ENCODE peak calls at places on chromosomes 13 and 19, in five cellular contexts. N, H, Q, M and C are unnamed samples. For H3K36me3, the result is how much of the 10 kb centered on the place peaks cover.

GRCh38 chr19:18610245-18610555 is 2.5 kb upstream of the TMEM59L start:
- DNase-seq in Q (no peak), H (no peak), N (no peak), M (no peak), C (no peak)

GRCh38 chr19:7509625-7510024 is 6.3 kb upstream of the ZNF358 start:
- DNase-seq in Q (no peak), H (no peak), N (no peak), M (no peak), C (no peak)

GRCh38 chr13:35157143-35157755 is 215.2 kb downstream of the NBEA start:
- DNase-seq in M (peak), H (peak), N (peak), Q (no peak), C (peak)

GRCh38 chr19:54905908-54906511 is at the start of gene NCR1:
- DNase-seq in M (no peak), N (no peak), H (peak), Q (no peak), C (no peak)

GRCh38 chr13:86946734-86947133 is 724.4 kb upstream of the SLITRK5 start:
- DNase-seq in H (no peak), Q (no peak), M (no peak), N (peak), C (no peak)

GRCh38 chr19:38879400-38879751 is 1.3 kb upstream of the RINL start:
- DNase-seq in H (no peak), N (no peak), M (no peak), Q (no peak), C (no peak)

GRCh38 chr13:41546372-41547252 is 89.3 kb downstream of the RGCC start:
- DNase-seq in M (peak), Q (no peak), N (no peak), H (no peak), C (peak)

GRCh38 chr13:34941436-34941834 is 635 bp upstream of the NBEA start:
- DNase-seq in N (peak), M (no peak), Q (no peak), H (no peak), C (no peak)

GRCh38 chr13:99893567-99893966 is 78.0 kb downstream of the ZIC5 start:
- DNase-seq in Q (no peak), N (no peak), M (no peak), H (no peak), C (no peak)

GRCh38 chr19:29379257-29379986 is 146.4 kb upstream of the VSTM2B start:
- DNase-seq in M (no peak), Q (no peak), N (no peak), H (peak), C (no peak)

GRCh38 chr19:30227071-30227621 is 145.0 kb upstream of the ZNF536 start:
- DNase-seq in H (no peak), Q (no peak), N (no peak), M (no peak), C (no peak)

GRCh38 chr19:40623403-40624239 is 22.5 kb downstream of the LTBP4 start:
- DNase-seq in Q (peak), H (peak), N (no peak), M (peak), C (no peak)

GRCh38 chr19:1942934-1943555 is 2.1 kb downstream of the CSNK1G2 start:
- DNase-seq in M (no peak), H (no peak), N (no peak), Q (no peak), C (no peak)

GRCh38 chr13:27158335-27158734 is 13.3 kb downstream of the USP12 start:
- DNase-seq in H (no peak), N (no peak), M (no peak), Q (no peak), C (no peak)

GRCh38 chr13:74931698-74932433 is 550.1 kb downstream of the TBC1D4 start:
- DNase-seq in H (no peak), N (no peak), Q (no peak), M (no peak), C (no peak)

DNA sequence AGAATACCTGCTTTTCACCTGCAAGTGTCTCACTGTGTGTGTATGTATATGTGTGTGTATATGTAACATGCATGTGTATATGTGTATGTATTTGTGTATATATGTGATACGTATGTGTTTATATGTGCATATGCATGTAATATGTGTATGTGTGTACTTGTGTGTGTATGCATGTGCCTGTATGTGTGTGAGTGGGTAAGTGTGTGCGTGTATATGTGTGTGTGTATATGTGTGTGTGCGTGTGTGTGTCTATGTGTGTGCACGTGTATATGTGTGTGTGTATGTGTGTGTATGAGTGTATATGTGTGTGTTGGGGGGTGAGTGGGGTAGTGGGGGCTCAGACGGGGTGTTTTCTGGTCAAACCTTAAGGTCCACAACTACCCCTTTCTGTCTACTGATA is 192.6 kb upstream of the KL start:
- DNase-seq in M (no peak), H (no peak), N (no peak), Q (no peak), C (no peak)
- TF ChIP-seq CTCF in M (no peak), H (no peak), N (no peak), Q (no peak), C (no peak)

GRCh38 chr13:33244907-33245287 is 40.7 kb downstream of the STARD13 start:
- DNase-seq in H (no peak), M (no peak), N (no peak), Q (no peak), C (no peak)
- H3K27ac ChIP-seq in H (no peak), M (no peak), N (no peak), Q (no peak), C (peak)

DNA sequence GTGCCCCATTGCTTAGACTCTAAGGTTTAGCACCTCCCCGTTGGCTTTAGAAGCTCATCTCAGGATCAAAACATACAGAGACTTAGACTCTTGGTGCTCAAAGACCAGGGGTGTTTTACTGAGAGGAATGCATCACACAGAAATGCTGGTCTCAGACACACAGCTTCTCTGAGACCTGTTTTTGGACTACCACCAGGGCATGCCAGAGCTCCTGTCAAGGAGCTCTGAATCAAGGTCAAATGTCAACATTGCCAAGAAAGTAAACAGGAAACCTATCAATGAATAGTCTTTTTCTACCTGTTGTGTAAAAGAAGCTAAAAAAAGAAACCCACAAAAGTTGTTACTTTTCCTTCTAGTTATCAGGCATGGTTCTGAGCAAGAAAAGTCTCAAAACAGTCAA is 149.2 kb downstream of the COL4A1 start:
- DNase-seq in M (no peak), H (no peak), N (peak), Q (no peak), C (no peak)
- H3K36me3 ChIP-seq in M (under half), H (under half), N (under half), Q (under half), C (half or more)

GRCh38 chr19:17183271-17183757 is 31.8 kb upstream of the USE1 start:
- DNase-seq in N (no peak), Q (no peak), M (no peak), H (no peak), C (no peak)
- TF ChIP-seq CTCF in N (no peak), Q (no peak), M (no peak), H (no peak), C (no peak)

GRCh38 chr19:4454621-4454951 is 3.0 kb downstream of the UBXN6 start:
- DNase-seq in M (no peak), N (no peak), H (no peak), Q (no peak), C (no peak)
- H3K27ac ChIP-seq in M (peak), N (no peak), H (no peak), Q (peak), C (no peak)

DNA sequence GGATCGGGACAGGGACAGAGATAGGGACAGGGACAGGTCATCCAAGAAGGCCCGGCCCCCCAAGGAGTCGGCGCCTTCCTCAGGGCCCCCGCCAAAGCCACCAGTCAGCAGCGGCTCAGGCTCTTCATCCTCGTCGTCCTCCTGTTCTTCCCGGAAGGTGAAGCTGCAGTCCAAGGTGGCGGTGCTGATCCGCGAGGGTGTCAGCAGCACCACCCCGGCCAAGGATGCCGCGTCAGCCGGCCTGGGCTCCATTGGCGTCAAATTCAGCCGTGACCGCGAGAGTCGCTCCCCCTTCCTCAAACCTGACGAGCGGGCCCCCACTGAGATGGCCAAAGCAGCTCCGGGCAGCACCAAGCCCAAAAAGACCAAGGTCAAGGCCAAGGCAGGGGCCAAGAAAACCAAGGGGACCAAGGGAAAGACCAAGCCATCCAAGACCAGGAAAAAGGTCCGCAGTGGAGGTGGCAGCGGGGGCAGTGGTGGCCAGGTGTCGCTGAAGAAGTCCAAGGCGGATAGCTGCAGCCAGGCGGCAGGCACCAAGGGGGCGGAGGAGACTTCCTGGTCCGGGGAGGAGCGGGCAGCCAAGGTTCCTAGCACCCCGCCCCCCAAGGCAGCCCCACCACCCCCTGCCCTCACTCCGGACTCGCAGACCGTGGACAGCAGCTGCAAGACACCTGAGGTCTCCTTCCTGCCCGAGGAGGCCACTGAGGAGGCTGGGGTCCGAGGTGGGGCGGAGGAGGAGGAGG is 10.9 kb downstream of the SCAF1 start:
- DNase-seq in M (no peak), Q (no peak), H (no peak), N (no peak), C (no peak)
- H3K36me3 ChIP-seq in M (under half), Q (under half), H (half or more), N (under half), C (half or more)

DNA sequence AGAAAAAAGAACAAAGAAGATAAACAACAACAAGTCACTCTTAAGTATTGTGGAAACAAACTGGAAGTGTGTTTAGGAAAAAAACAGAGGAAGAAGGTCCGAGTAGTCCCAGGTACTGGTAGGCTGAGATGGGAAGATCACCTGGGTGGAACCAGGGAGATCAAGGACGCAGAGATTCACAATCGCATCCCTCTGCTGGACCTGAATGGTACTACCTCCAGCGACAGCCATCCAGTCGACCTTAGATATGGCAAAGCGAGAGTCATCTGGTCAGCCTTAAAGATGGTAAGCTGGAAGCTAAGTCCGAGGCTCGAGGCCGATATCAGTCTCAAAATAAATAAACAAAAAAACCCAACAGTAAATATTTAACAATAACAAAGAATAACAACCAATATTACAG is 44.9 kb upstream of the ZNF91 start:
- DNase-seq in M (no peak), Q (no peak), H (no peak), N (no peak), C (no peak)
- TF ChIP-seq CTCF in M (peak), Q (no peak), H (no peak), N (peak), C (peak)

DNA sequence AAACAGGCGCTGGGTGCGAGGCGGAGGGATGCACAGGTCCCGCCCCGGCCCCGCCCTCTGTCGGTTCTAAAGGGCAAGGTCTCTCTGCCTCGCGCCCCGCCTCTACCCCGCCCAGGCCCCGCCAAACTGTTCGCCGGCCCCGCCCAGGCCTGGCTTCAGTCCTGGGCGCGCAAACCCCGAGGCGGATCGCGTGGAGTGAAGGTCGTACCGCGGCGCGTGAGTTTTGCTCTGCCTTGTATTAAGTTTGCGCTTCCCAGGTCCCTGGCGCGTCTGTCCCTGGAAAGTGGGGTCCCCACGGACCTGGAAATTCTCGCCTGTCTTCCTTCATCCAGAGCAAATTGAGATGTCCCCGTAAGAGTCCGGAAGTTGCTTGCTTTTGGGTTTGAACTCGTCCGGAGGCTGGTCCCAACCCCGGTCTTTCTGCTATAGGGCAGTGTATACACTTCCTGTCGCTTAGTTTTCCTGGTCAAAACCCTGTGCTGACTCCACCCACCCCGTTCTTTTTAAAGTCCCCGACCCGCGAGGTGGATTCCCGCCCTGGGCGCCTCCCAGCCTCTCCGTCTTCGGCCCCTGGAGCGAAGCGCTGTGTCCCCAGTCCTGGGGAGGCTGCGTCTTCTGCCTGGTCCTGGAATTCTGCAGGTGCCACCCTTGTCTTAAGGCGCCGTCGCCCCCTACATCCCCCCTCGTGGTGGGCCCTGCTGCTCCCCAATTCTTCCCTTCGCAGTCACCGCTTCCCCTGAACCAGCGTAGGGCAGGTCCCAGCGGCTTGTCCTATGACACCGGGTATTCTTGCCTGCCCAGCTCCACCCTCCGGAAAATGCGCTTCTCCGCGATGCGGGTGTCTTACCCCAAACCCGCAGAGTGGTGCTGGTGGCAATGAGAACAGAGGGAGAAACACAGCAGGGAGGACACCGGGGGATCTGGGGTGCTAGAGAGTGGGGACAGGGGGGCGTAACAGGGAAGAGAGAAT is 8.6 kb downstream of the ZNF808 start:
- DNase-seq in N (no peak), M (peak), Q (peak), H (peak), C (peak)
- H3K27ac ChIP-seq in N (no peak), M (peak), Q (peak), H (peak), C (no peak)

DNA sequence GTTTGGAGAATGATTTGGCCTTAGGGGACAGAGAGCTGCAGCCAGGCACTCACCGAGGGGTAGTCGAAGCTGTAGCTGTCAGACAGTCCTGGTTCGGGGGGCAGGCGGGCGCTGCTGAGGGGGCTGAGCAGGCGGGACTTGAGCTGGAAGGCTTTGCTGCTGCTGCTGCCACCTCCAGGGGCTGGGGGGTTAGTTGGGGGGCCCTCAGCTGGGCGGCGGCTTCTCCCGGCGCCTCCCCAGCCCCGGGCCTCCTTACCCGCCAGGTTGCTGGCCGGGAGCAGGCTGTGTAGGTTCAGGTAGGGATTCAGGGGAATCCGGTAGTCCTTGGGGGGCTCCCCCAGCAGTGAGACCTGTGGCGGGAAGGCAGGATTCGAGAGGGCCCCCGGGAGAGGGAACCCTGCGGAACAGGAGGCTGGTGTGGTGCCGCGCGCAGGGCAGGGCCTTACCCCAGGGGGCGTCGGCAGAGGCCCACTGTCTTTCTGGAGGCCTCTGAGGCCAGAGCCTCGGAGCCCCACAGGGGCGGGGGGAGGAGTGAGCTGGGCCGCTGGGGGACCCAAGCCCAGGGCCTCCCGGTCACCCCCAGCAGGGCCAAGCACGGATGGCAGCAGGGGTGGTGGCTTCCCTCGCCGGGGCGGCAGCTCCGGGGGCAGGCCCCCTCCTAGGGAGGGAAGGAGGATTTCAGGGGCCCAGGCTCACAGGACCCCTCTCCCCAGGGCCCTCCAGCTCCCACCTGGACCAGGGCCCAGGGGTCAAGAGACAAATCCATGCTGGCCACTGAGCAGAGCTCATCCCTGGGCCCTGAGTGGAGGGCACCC is 5.0 kb upstream of the FDX2 start:
- DNase-seq in Q (no peak), M (no peak), H (no peak), N (no peak), C (no peak)
- H3K36me3 ChIP-seq in Q (under half), M (under half), H (half or more), N (under half), C (half or more)

GRCh38 chr19:51926784-51927741 is at the start of gene ZNF613:
- DNase-seq in Q (peak), H (peak), N (peak), M (peak), C (peak)
- TF ChIP-seq CTCF in Q (peak), H (peak), N (no peak), M (peak), C (peak)